ENCODE peak calls at places on chromosomes 1 and 21, in eight cellular contexts. H, E, J, K, Q, D, N and I are unnamed samples.

GRCh38 chr1:15825800-15826199 is 18.4 kb upstream of the UQCRHL start:
- DNase-seq in H (no peak), E (no peak), J (no peak), K (no peak), Q (no peak), D (peak), N (no peak), I (no peak)

GRCh38 chr1:66211521-66211920 is 322.4 kb upstream of the SGIP1 start:
- DNase-seq in H (no peak), E (no peak), J (no peak), K (no peak), Q (no peak), D (no peak), N (no peak), I (no peak)

GRCh38 chr1:113219377-113219776 is 146.4 kb downstream of the LRIG2 start:
- DNase-seq in H (no peak), E (peak), J (no peak), K (no peak), Q (no peak), D (no peak), N (no peak), I (no peak)

GRCh38 chr1:26602378-26602959 is 72.9 kb downstream of the RPS6KA1 start:
- DNase-seq in H (peak), E (peak), J (peak), K (peak), Q (peak), D (peak), N (no peak), I (peak)

GRCh38 chr1:151882466-151882865 is 26.8 kb downstream of the THEM4 start:
- DNase-seq in H (no peak), E (no peak), J (no peak), K (no peak), Q (no peak), D (no peak), N (no peak), I (no peak)

GRCh38 chr1:2230781-2231666 is 2.9 kb downstream of the SKI start:
- DNase-seq in H (no peak), E (peak), J (no peak), K (peak), Q (no peak), D (no peak), N (no peak), I (peak)

GRCh38 chr1:217274927-217275616 is 355.8 kb downstream of the GPATCH2 start:
- DNase-seq in H (no peak), E (no peak), J (no peak), K (no peak), Q (no peak), D (peak), N (no peak), I (no peak)

GRCh38 chr1:38402230-38402815 is 355.7 kb upstream of the POU3F1 start:
- DNase-seq in H (no peak), E (no peak), J (no peak), K (no peak), Q (no peak), D (no peak), N (no peak), I (no peak)

GRCh38 chr1:113930499-113931161 is 1.5 kb downstream of the HIPK1 start:
- DNase-seq in H (no peak), E (peak), J (peak), K (no peak), Q (no peak), D (peak), N (no peak), I (peak)

GRCh38 chr1:86155807-86156561 is 588 bp downstream of the COL24A1 start:
- DNase-seq in H (no peak), E (no peak), J (no peak), K (peak), Q (no peak), D (peak), N (no peak), I (peak)

GRCh38 chr1:94772230-94772641 is 47.9 kb upstream of the SLC44A3 start:
- DNase-seq in H (no peak), E (no peak), J (no peak), K (no peak), Q (no peak), D (peak), N (no peak), I (no peak)

GRCh38 chr1:26081267-26082019 is 14.0 kb upstream of the TRIM63 start:
- DNase-seq in H (no peak), E (no peak), J (no peak), K (peak), Q (no peak), D (no peak), N (no peak), I (no peak)

GRCh38 chr1:113792471-113792870 is 19.8 kb downstream of the RSBN1 start:
- DNase-seq in H (no peak), E (no peak), J (no peak), K (no peak), Q (no peak), D (no peak), N (no peak), I (no peak)

GRCh38 chr1:93585059-93585966 is 96.3 kb downstream of the BCAR3 start:
- DNase-seq in H (no peak), E (no peak), J (no peak), K (peak), Q (no peak), D (no peak), N (no peak), I (peak)

GRCh38 chr1:203252678-203253077 is 23.2 kb upstream of the CHIT1 start:
- DNase-seq in H (no peak), E (no peak), J (no peak), K (no peak), Q (no peak), D (no peak), N (no peak), I (no peak)

GRCh38 chr1:180504186-180504585 is 1.8 kb upstream of the ACBD6 start:
- DNase-seq in H (no peak), E (no peak), J (no peak), K (no peak), Q (no peak), D (peak), N (no peak), I (no peak)

GRCh38 chr1:13749543-13750307 is 49.7 kb downstream of the PRDM2 start:
- DNase-seq in H (no peak), E (peak), J (peak), K (peak), Q (peak), D (peak), N (no peak), I (peak)

GRCh38 chr1:228887956-228888355 is 152.7 kb downstream of the RHOU start:
- DNase-seq in H (no peak), E (no peak), J (no peak), K (no peak), Q (no peak), D (no peak), N (no peak), I (no peak)

GRCh38 chr1:29986986-29987385 is 736.4 kb downstream of the MATN1 start:
- DNase-seq in H (no peak), E (no peak), J (no peak), K (no peak), Q (peak), D (no peak), N (no peak), I (peak)

GRCh38 chr1:9706178-9706577 is 54.6 kb downstream of the PIK3CD start:
- DNase-seq in H (no peak), E (no peak), J (no peak), K (no peak), Q (no peak), D (no peak), N (no peak), I (no peak)

GRCh38 chr1:19894218-19894617 is 12.0 kb downstream of the OTUD3 start:
- DNase-seq in H (no peak), E (no peak), J (no peak), K (no peak), Q (no peak), D (no peak), N (no peak), I (no peak)

GRCh38 chr1:214917081-214917635 is 165.4 kb upstream of the KCNK2 start:
- DNase-seq in H (no peak), E (no peak), J (no peak), K (no peak), Q (no peak), D (no peak), N (no peak), I (no peak)

GRCh38 chr1:1782399-1783221 is 4.3 kb upstream of the NADK start:
- DNase-seq in H (no peak), E (peak), J (peak), K (peak), Q (peak), D (peak), N (no peak), I (peak)

GRCh38 chr1:35845766-35846165 is 37.2 kb upstream of the AGO1 start:
- DNase-seq in H (no peak), E (no peak), J (no peak), K (peak), Q (no peak), D (peak), N (no peak), I (no peak)

GRCh38 chr1:11736746-11737639 is 1.1 kb downstream of the AGTRAP start:
- DNase-seq in H (no peak), E (peak), J (peak), K (peak), Q (peak), D (peak), N (no peak), I (peak)

GRCh38 chr1:12184008-12184681 is 17.4 kb downstream of the TNFRSF1B start:
- DNase-seq in H (no peak), E (peak), J (no peak), K (peak), Q (peak), D (peak), N (no peak), I (peak)

GRCh38 chr1:183634429-183635065 is 1.0 kb downstream of the ARPC5 start:
- DNase-seq in H (no peak), E (no peak), J (no peak), K (no peak), Q (no peak), D (no peak), N (no peak), I (no peak)

GRCh38 chr21:42997053-42997452 is 22.7 kb downstream of the PKNOX1 start:
- DNase-seq in H (no peak), E (no peak), J (no peak), K (peak), Q (no peak), D (peak), N (no peak), I (peak)

GRCh38 chr1:119139857-119140176 is 636 bp downstream of the WARS2 start:
- DNase-seq in H (no peak), E (no peak), J (no peak), K (peak), Q (no peak), D (no peak), N (no peak), I (no peak)

GRCh38 chr1:119139393-119139792 is 1.1 kb downstream of the WARS2 start:
- DNase-seq in H (no peak), E (peak), J (no peak), K (no peak), Q (no peak), D (no peak), N (peak), I (no peak)

GRCh38 chr1:119141660-119142059 is 1.2 kb upstream of the WARS2 start:
- DNase-seq in H (no peak), E (no peak), J (no peak), K (no peak), Q (no peak), D (no peak), N (no peak), I (no peak)

GRCh38 chr1:119141020-119141424 is 569 bp upstream of the WARS2 start:
- DNase-seq in H (no peak), E (peak), J (no peak), K (no peak), Q (peak), D (no peak), N (peak), I (no peak)

GRCh38 chr1:119140177-119141019 is at the start of gene WARS2:
- DNase-seq in H (peak), E (peak), J (peak), K (peak), Q (peak), D (peak), N (peak), I (peak)
- TF ChIP-seq POLR2A in H (peak), E (peak), J (peak), K (peak), Q (peak), D (peak), N (peak), I (peak)

GRCh38 chr1:28287315-28287714 is 28.0 kb downstream of the SESN2 start:
- DNase-seq in H (no peak), E (no peak), J (no peak), K (no peak), Q (no peak), D (no peak), N (no peak), I (no peak)

GRCh38 chr1:28288487-28288886 is 29.2 kb downstream of the SESN2 start:
- DNase-seq in H (no peak), E (no peak), J (no peak), K (no peak), Q (no peak), D (no peak), N (no peak), I (no peak)

GRCh38 chr1:28295936-28296335 is 32.9 kb upstream of the MED18 start:
- DNase-seq in H (no peak), E (no peak), J (no peak), K (no peak), Q (no peak), D (no peak), N (no peak), I (no peak)

GRCh38 chr1:28291711-28292110 is 32.4 kb downstream of the SESN2 start:
- DNase-seq in H (no peak), E (no peak), J (no peak), K (no peak), Q (no peak), D (no peak), N (no peak), I (no peak)

DNA sequence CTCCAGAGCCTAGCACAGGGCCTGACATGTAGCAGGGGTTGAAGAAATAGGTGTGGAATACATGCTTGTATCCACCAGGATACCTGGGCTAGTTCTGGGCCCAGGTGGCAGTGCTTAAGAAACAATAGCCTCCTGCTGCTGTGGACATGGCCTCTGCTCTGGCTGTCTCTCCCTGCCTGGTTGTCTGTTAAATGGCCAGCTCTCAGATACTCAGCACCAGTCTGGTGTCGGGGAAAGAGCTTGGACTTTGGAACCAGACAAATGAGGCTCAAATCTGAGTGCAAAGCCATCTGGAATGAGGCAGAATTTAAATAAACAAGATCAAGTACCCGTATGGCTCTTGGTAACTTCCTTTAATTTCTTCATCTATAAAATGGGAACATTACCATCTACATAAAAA is 31.5 kb downstream of the SESN2 start:
- DNase-seq in H (no peak), E (no peak), J (no peak), K (no peak), Q (no peak), D (no peak), N (no peak), I (no peak)
- TF ChIP-seq CTCF in H (no peak), E (no peak), J (no peak), K (no peak), Q (no peak), D (no peak), N (no peak), I (no peak)

DNA sequence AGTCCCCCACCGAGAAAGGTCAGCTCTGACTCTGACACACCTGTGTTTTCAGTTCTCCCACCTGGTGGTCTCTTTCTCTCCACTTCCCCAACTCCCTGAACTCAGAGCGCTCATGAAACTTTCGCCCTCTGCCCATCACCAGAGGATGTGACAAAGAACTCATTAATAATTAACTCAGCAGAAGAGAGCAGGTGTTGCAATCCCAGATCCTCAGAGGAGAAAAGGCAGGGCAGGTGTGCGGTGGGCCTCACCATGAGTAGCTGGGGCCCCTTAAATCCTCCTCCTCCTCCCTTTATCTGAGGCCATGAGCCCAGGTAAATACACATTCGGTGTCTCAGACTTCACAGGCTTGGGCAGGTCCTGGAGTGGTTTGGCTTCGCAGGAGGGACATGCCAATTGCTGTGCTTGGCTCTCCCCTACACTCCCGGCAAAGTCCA is 1.7 kb upstream of the LAMB3 start:
- DNase-seq in H (no peak), E (no peak), J (no peak), K (no peak), Q (no peak), D (no peak), N (no peak), I (no peak)
- TF ChIP-seq POLR2A in H (no peak), E (no peak), J (no peak), K (no peak), Q (no peak), D (no peak), N (no peak), I (no peak)

GRCh38 chr1:46333300-46334029 is 7.1 kb upstream of the NSUN4 start:
- DNase-seq in H (peak), E (peak), J (peak), K (no peak), Q (no peak), D (peak), N (peak), I (no peak)
- TF ChIP-seq CTCF in H (peak), E (peak), J (peak), K (peak), Q (no peak), D (peak), N (peak), I (no peak)